ENCODE peak calls at places on chromosomes 4 and X, in ten cellular contexts. One of them, this sample, is unnamed.

GRCh38 chrX:119194631-119195030 is 41.5 kb upstream of the PGRMC1 start:
- DNase-seq in CD8-positive, alpha-beta T cell: no peak
- DNase-seq in A549: peak; percentile 30
- DNase-seq in foreskin fibroblast: no peak
- DNase-seq in HFF-Myc: no peak
- DNase-seq in thoracic aorta: no peak
- DNase-seq in fibroblast of mammary gland: peak; percentile 58
- DNase-seq in heart left ventricle: no peak
- DNase-seq in BJ: no peak
- DNase-seq in brain microvascular endothelial cell: no peak
- DNase-seq in this sample: no peak

GRCh38 chrX:41381685-41382084 is 47.7 kb downstream of the DDX3X start:
- DNase-seq in A549: peak; percentile 93
- DNase-seq in BJ: peak; percentile 27
- DNase-seq in foreskin fibroblast: peak; percentile 81
- DNase-seq in CD8-positive, alpha-beta T cell: no peak
- DNase-seq in HFF-Myc: peak; percentile 41
- DNase-seq in thoracic aorta: no peak
- DNase-seq in fibroblast of mammary gland: peak; percentile 97
- DNase-seq in brain microvascular endothelial cell: peak; percentile 80
- DNase-seq in heart left ventricle: peak; percentile 56
- DNase-seq in this sample: peak; percentile 17

GRCh38 chrX:128769511-128769910 is 717.3 kb upstream of the ACTRT1 start:
- DNase-seq in fibroblast of mammary gland: no peak
- DNase-seq in brain microvascular endothelial cell: no peak
- DNase-seq in BJ: no peak
- DNase-seq in thoracic aorta: no peak
- DNase-seq in A549: no peak
- DNase-seq in foreskin fibroblast: no peak
- DNase-seq in HFF-Myc: no peak
- DNase-seq in CD8-positive, alpha-beta T cell: no peak
- DNase-seq in heart left ventricle: no peak
- DNase-seq in this sample: no peak

GRCh38 chr4:85860066-85860465 is 385.1 kb downstream of the ARHGAP24 start:
- DNase-seq in HFF-Myc: no peak
- DNase-seq in BJ: no peak
- DNase-seq in heart left ventricle: no peak
- DNase-seq in CD8-positive, alpha-beta T cell: no peak
- DNase-seq in A549: no peak
- DNase-seq in brain microvascular endothelial cell: peak; percentile 27
- DNase-seq in foreskin fibroblast: peak; percentile 64
- DNase-seq in thoracic aorta: no peak
- DNase-seq in fibroblast of mammary gland: peak; percentile 82
- DNase-seq in this sample: no peak

GRCh38 chr4:66376396-66376795 is 706.1 kb upstream of the EPHA5 start:
- DNase-seq in foreskin fibroblast: no peak
- DNase-seq in CD8-positive, alpha-beta T cell: no peak
- DNase-seq in thoracic aorta: no peak
- DNase-seq in A549: no peak
- DNase-seq in fibroblast of mammary gland: no peak
- DNase-seq in BJ: no peak
- DNase-seq in heart left ventricle: no peak
- DNase-seq in brain microvascular endothelial cell: no peak
- DNase-seq in HFF-Myc: no peak
- DNase-seq in this sample: no peak

GRCh38 chr4:86939123-86939522 is 4.3 kb downstream of the AFF1 start:
- DNase-seq in brain microvascular endothelial cell: no peak
- DNase-seq in A549: no peak
- DNase-seq in heart left ventricle: no peak
- DNase-seq in fibroblast of mammary gland: peak; percentile 26
- DNase-seq in BJ: no peak
- DNase-seq in foreskin fibroblast: no peak
- DNase-seq in CD8-positive, alpha-beta T cell: no peak
- DNase-seq in thoracic aorta: no peak
- DNase-seq in HFF-Myc: no peak
- DNase-seq in this sample: no peak

GRCh38 chr4:163680390-163681098 is 186.1 kb downstream of the TMA16 start:
- DNase-seq in thoracic aorta: no peak
- DNase-seq in fibroblast of mammary gland: no peak
- DNase-seq in brain microvascular endothelial cell: no peak
- DNase-seq in foreskin fibroblast: no peak
- DNase-seq in heart left ventricle: no peak
- DNase-seq in HFF-Myc: no peak
- DNase-seq in CD8-positive, alpha-beta T cell: no peak
- DNase-seq in A549: no peak
- DNase-seq in BJ: no peak
- DNase-seq in this sample: no peak

GRCh38 chrX:14073158-14073557 is 43.5 kb upstream of the GEMIN8 start:
- DNase-seq in BJ: no peak
- DNase-seq in HFF-Myc: no peak
- DNase-seq in foreskin fibroblast: no peak
- DNase-seq in A549: no peak
- DNase-seq in CD8-positive, alpha-beta T cell: no peak
- DNase-seq in brain microvascular endothelial cell: no peak
- DNase-seq in fibroblast of mammary gland: peak; percentile 25
- DNase-seq in heart left ventricle: no peak
- DNase-seq in thoracic aorta: no peak
- DNase-seq in this sample: no peak

GRCh38 chrX:2828404-2829065 is at the start of gene GYG2:
- DNase-seq in HFF-Myc: no peak
- DNase-seq in A549: peak; percentile 56
- DNase-seq in CD8-positive, alpha-beta T cell: peak; percentile 41
- DNase-seq in BJ: no peak
- DNase-seq in foreskin fibroblast: no peak
- DNase-seq in heart left ventricle: no peak
- DNase-seq in fibroblast of mammary gland: peak; percentile 39
- DNase-seq in thoracic aorta: no peak
- DNase-seq in brain microvascular endothelial cell: no peak
- DNase-seq in this sample: no peak

GRCh38 chr4:174681723-174682300 is 147.2 kb downstream of the GLRA3 start:
- DNase-seq in thoracic aorta: no peak
- DNase-seq in A549: peak; percentile 57
- DNase-seq in heart left ventricle: no peak
- DNase-seq in brain microvascular endothelial cell: peak; percentile 88
- DNase-seq in foreskin fibroblast: no peak
- DNase-seq in BJ: no peak
- DNase-seq in fibroblast of mammary gland: peak; percentile 55
- DNase-seq in CD8-positive, alpha-beta T cell: no peak
- DNase-seq in HFF-Myc: no peak
- DNase-seq in this sample: no peak

GRCh38 chr4:153333874-153334273 is 10.6 kb upstream of the MND1 start:
- DNase-seq in fibroblast of mammary gland: peak; percentile 11
- DNase-seq in thoracic aorta: no peak
- DNase-seq in BJ: no peak
- DNase-seq in brain microvascular endothelial cell: no peak
- DNase-seq in CD8-positive, alpha-beta T cell: no peak
- DNase-seq in HFF-Myc: no peak
- DNase-seq in heart left ventricle: no peak
- DNase-seq in A549: no peak
- DNase-seq in foreskin fibroblast: no peak
- DNase-seq in this sample: no peak

GRCh38 chr4:153335665-153336064 is 8.8 kb upstream of the MND1 start:
- DNase-seq in fibroblast of mammary gland: peak; percentile 15
- DNase-seq in thoracic aorta: no peak
- DNase-seq in foreskin fibroblast: no peak
- DNase-seq in BJ: no peak
- DNase-seq in HFF-Myc: no peak
- DNase-seq in CD8-positive, alpha-beta T cell: no peak
- DNase-seq in heart left ventricle: no peak
- DNase-seq in brain microvascular endothelial cell: no peak
- DNase-seq in A549: no peak
- DNase-seq in this sample: no peak

GRCh38 chr4:153341575-153342090 is 2.9 kb upstream of the MND1 start:
- DNase-seq in brain microvascular endothelial cell: peak; percentile 40
- DNase-seq in CD8-positive, alpha-beta T cell: no peak
- DNase-seq in foreskin fibroblast: peak; percentile 31
- DNase-seq in fibroblast of mammary gland: peak; percentile 52
- DNase-seq in HFF-Myc: no peak
- DNase-seq in A549: peak; percentile 23
- DNase-seq in heart left ventricle: no peak
- DNase-seq in thoracic aorta: no peak
- DNase-seq in BJ: no peak
- DNase-seq in this sample: no peak

GRCh38 chr4:153332936-153333335 is 11.6 kb upstream of the MND1 start:
- DNase-seq in brain microvascular endothelial cell: no peak
- DNase-seq in A549: no peak
- DNase-seq in HFF-Myc: no peak
- DNase-seq in fibroblast of mammary gland: peak; percentile 47
- DNase-seq in CD8-positive, alpha-beta T cell: no peak
- DNase-seq in heart left ventricle: no peak
- DNase-seq in BJ: no peak
- DNase-seq in foreskin fibroblast: no peak
- DNase-seq in thoracic aorta: no peak
- DNase-seq in this sample: peak; percentile 24

DNA sequence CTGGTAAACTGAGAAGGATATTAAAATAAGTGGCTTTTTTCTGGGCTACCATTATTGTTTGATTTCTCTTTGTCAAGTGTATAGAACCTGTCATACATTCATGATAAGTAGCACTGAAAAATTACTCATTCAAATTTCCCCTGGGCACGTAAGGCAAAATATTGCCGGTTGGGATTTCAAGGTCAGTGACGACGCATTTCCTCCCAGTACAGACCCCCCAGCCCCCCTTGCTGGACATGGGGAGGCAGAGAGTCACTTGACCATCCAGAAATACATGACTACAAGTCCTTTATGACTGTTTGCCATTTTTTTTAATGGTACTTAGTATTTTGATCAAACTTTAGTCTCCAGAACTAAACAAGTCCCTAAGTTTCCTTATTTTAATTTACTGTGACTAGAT is 6.8 kb upstream of the MND1 start:
- DNase-seq in brain microvascular endothelial cell: no peak
- DNase-seq in heart left ventricle: no peak
- DNase-seq in thoracic aorta: no peak
- DNase-seq in CD8-positive, alpha-beta T cell: no peak
- DNase-seq in foreskin fibroblast: no peak
- DNase-seq in fibroblast of mammary gland: no peak
- DNase-seq in A549: no peak
- DNase-seq in HFF-Myc: no peak
- DNase-seq in BJ: no peak
- DNase-seq in this sample: no peak
- TF ChIP-seq CTCF in brain microvascular endothelial cell: no peak
- TF ChIP-seq CTCF in heart left ventricle: no peak
- TF ChIP-seq CTCF in thoracic aorta: no peak
- TF ChIP-seq CTCF in CD8-positive, alpha-beta T cell: no peak
- TF ChIP-seq CTCF in foreskin fibroblast: no peak
- TF ChIP-seq CTCF in fibroblast of mammary gland: no peak
- TF ChIP-seq CTCF in A549: no peak
- TF ChIP-seq CTCF in HFF-Myc: no peak
- TF ChIP-seq CTCF in BJ: no peak
- TF ChIP-seq CTCF in this sample: no peak

GRCh38 chr4:53376900-53377299 is 541 bp upstream of the FIP1L1 start:
- DNase-seq in BJ: no peak
- DNase-seq in foreskin fibroblast: no peak
- DNase-seq in HFF-Myc: no peak
- DNase-seq in brain microvascular endothelial cell: no peak
- DNase-seq in A549: no peak
- DNase-seq in CD8-positive, alpha-beta T cell: no peak
- DNase-seq in thoracic aorta: no peak
- DNase-seq in fibroblast of mammary gland: peak; percentile 20
- DNase-seq in heart left ventricle: no peak
- DNase-seq in this sample: no peak
- H3K4me3 ChIP-seq in BJ: peak overlapping the region; percentile 98
- H3K4me3 ChIP-seq in foreskin fibroblast: peak overlapping the region; percentile 96
- H3K4me3 ChIP-seq in HFF-Myc: peak overlapping the region; percentile 80
- H3K4me3 ChIP-seq in brain microvascular endothelial cell: peak overlapping the region; percentile 80
- H3K4me3 ChIP-seq in A549: peak overlapping the region; percentile 96
- H3K4me3 ChIP-seq in CD8-positive, alpha-beta T cell: peak overlapping the region; percentile 96
- H3K4me3 ChIP-seq in thoracic aorta: peak overlapping the region; percentile 93
- H3K4me3 ChIP-seq in fibroblast of mammary gland: peak overlapping the region; percentile 79
- H3K4me3 ChIP-seq in heart left ventricle: peak overlapping the region; percentile 97
- H3K4me3 ChIP-seq in this sample: peak overlapping the region; percentile 79

GRCh38 chr4:151239608-151240007 is 37.4 kb upstream of the PRSS48 start:
- DNase-seq in brain microvascular endothelial cell: no peak
- DNase-seq in CD8-positive, alpha-beta T cell: no peak
- DNase-seq in BJ: no peak
- DNase-seq in HFF-Myc: no peak
- DNase-seq in foreskin fibroblast: no peak
- DNase-seq in fibroblast of mammary gland: no peak
- DNase-seq in thoracic aorta: no peak
- DNase-seq in A549: no peak
- DNase-seq in heart left ventricle: no peak
- DNase-seq in this sample: no peak

GRCh38 chr4:151233600-151233999 is 43.4 kb upstream of the PRSS48 start:
- DNase-seq in thoracic aorta: no peak
- DNase-seq in BJ: no peak
- DNase-seq in A549: no peak
- DNase-seq in foreskin fibroblast: no peak
- DNase-seq in fibroblast of mammary gland: no peak
- DNase-seq in HFF-Myc: no peak
- DNase-seq in CD8-positive, alpha-beta T cell: no peak
- DNase-seq in brain microvascular endothelial cell: no peak
- DNase-seq in heart left ventricle: no peak
- DNase-seq in this sample: no peak

GRCh38 chr4:151236036-151236435 is 40.9 kb upstream of the PRSS48 start:
- DNase-seq in fibroblast of mammary gland: no peak
- DNase-seq in BJ: no peak
- DNase-seq in brain microvascular endothelial cell: no peak
- DNase-seq in HFF-Myc: no peak
- DNase-seq in A549: no peak
- DNase-seq in CD8-positive, alpha-beta T cell: no peak
- DNase-seq in thoracic aorta: no peak
- DNase-seq in heart left ventricle: no peak
- DNase-seq in foreskin fibroblast: no peak
- DNase-seq in this sample: no peak

GRCh38 chr4:151242305-151242704 is 34.7 kb upstream of the PRSS48 start:
- DNase-seq in CD8-positive, alpha-beta T cell: no peak
- DNase-seq in thoracic aorta: no peak
- DNase-seq in A549: no peak
- DNase-seq in fibroblast of mammary gland: no peak
- DNase-seq in foreskin fibroblast: no peak
- DNase-seq in HFF-Myc: no peak
- DNase-seq in heart left ventricle: no peak
- DNase-seq in BJ: no peak
- DNase-seq in brain microvascular endothelial cell: no peak
- DNase-seq in this sample: no peak

DNA sequence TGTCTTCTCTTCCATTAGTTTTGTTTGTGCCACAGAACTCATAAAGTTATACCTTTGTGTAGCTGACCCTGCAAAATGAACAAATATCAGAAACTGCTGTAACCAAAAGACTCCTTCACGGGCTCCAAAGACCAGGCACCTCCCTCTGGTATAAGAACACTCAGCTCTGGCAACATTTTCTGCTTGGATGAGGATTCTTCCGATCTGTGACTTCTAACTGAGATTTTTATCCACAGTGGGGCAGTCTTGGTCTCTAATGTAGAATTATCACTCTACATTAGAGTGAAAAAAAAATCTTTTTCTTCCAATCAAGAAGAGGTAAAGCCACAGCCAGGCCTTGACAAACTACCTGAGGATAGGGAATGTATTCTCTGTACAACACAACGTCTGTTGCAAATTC is 38.5 kb upstream of the PRSS48 start:
- DNase-seq in foreskin fibroblast: peak; percentile 19
- DNase-seq in A549: peak; percentile 5
- DNase-seq in HFF-Myc: no peak
- DNase-seq in thoracic aorta: no peak
- DNase-seq in BJ: no peak
- DNase-seq in CD8-positive, alpha-beta T cell: no peak
- DNase-seq in brain microvascular endothelial cell: no peak
- DNase-seq in fibroblast of mammary gland: peak; percentile 45
- DNase-seq in heart left ventricle: no peak
- DNase-seq in this sample: no peak
- TF ChIP-seq CTCF in foreskin fibroblast: no peak
- TF ChIP-seq CTCF in A549: peak; percentile 7
- TF ChIP-seq CTCF in HFF-Myc: no peak
- TF ChIP-seq CTCF in thoracic aorta: no peak
- TF ChIP-seq CTCF in BJ: no peak
- TF ChIP-seq CTCF in CD8-positive, alpha-beta T cell: no peak
- TF ChIP-seq CTCF in brain microvascular endothelial cell: peak; percentile 27
- TF ChIP-seq CTCF in fibroblast of mammary gland: no peak
- TF ChIP-seq CTCF in heart left ventricle: no peak
- TF ChIP-seq CTCF in this sample: no peak

GRCh38 chr4:74447636-74448233 is 2.8 kb downstream of the AREG start:
- DNase-seq in A549: no peak
- DNase-seq in thoracic aorta: no peak
- DNase-seq in foreskin fibroblast: no peak
- DNase-seq in fibroblast of mammary gland: peak; percentile 48
- DNase-seq in brain microvascular endothelial cell: no peak
- DNase-seq in heart left ventricle: no peak
- DNase-seq in BJ: no peak
- DNase-seq in HFF-Myc: no peak
- DNase-seq in CD8-positive, alpha-beta T cell: no peak
- DNase-seq in this sample: no peak
- H3K4me3 ChIP-seq in A549: peak overlapping the region; percentile 86
- H3K4me3 ChIP-seq in thoracic aorta: no peak overlapping the region
- H3K4me3 ChIP-seq in foreskin fibroblast: no peak overlapping the region
- H3K4me3 ChIP-seq in fibroblast of mammary gland: peak overlapping the region; percentile 6
- H3K4me3 ChIP-seq in brain microvascular endothelial cell: peak overlapping the region; percentile 7
- H3K4me3 ChIP-seq in heart left ventricle: no peak overlapping the region
- H3K4me3 ChIP-seq in BJ: no peak overlapping the region
- H3K4me3 ChIP-seq in HFF-Myc: no peak overlapping the region
- H3K4me3 ChIP-seq in CD8-positive, alpha-beta T cell: no peak overlapping the region
- H3K4me3 ChIP-seq in this sample: no peak overlapping the region